ENCODE peak calls at places on chromosomes 12 and 14, in four cellular contexts. One of them, this sample, is unnamed. For H3K4me1, the result is how much of the 10 kb centered on the place peaks cover.

GRCh38 chr12:75553398-75553797 is 42.0 kb upstream of the KRR1 start:
- DNase-seq in fibroblast of lung: no peak
- DNase-seq in PC-9: peak
- DNase-seq in heart left ventricle: no peak
- DNase-seq in this sample: no peak

GRCh38 chr14:61498303-61498702 is 176.9 kb downstream of the PRKCH start:
- DNase-seq in fibroblast of lung: no peak
- DNase-seq in PC-9: no peak
- DNase-seq in heart left ventricle: no peak
- DNase-seq in this sample: no peak

GRCh38 chr12:18446245-18446644 is 184.9 kb downstream of the PIK3C2G start:
- DNase-seq in fibroblast of lung: no peak
- DNase-seq in PC-9: no peak
- DNase-seq in heart left ventricle: no peak
- DNase-seq in this sample: no peak

GRCh38 chr14:35347323-35348043 is 55.3 kb downstream of the PSMA6 start:
- DNase-seq in fibroblast of lung: no peak
- DNase-seq in PC-9: no peak
- DNase-seq in heart left ventricle: no peak
- DNase-seq in this sample: no peak

GRCh38 chr14:73623504-73623903 is 11.2 kb downstream of the ACOT6 start:
- DNase-seq in fibroblast of lung: no peak
- DNase-seq in PC-9: no peak
- DNase-seq in heart left ventricle: no peak
- DNase-seq in this sample: no peak

GRCh38 chr12:2092890-2093289 is 40.1 kb downstream of the CACNA1C start:
- DNase-seq in fibroblast of lung: no peak
- DNase-seq in PC-9: no peak
- DNase-seq in heart left ventricle: no peak
- DNase-seq in this sample: peak

GRCh38 chr12:110279976-110280783 is 867 bp upstream of the ATP2A2 start:
- DNase-seq in fibroblast of lung: no peak
- DNase-seq in PC-9: no peak
- DNase-seq in heart left ventricle: peak
- DNase-seq in this sample: no peak

GRCh38 chr12:11753151-11753501 is 103.7 kb downstream of the ETV6 start:
- DNase-seq in fibroblast of lung: no peak
- DNase-seq in PC-9: no peak
- DNase-seq in heart left ventricle: no peak
- DNase-seq in this sample: no peak

GRCh38 chr14:102545461-102546265 is 36.1 kb upstream of the ANKRD9 start:
- DNase-seq in fibroblast of lung: peak
- DNase-seq in PC-9: no peak
- DNase-seq in heart left ventricle: no peak
- DNase-seq in this sample: no peak

GRCh38 chr14:51554339-51554920 is 97.3 kb upstream of the FRMD6 start:
- DNase-seq in fibroblast of lung: peak
- DNase-seq in PC-9: peak
- DNase-seq in heart left ventricle: no peak
- DNase-seq in this sample: no peak

DNA sequence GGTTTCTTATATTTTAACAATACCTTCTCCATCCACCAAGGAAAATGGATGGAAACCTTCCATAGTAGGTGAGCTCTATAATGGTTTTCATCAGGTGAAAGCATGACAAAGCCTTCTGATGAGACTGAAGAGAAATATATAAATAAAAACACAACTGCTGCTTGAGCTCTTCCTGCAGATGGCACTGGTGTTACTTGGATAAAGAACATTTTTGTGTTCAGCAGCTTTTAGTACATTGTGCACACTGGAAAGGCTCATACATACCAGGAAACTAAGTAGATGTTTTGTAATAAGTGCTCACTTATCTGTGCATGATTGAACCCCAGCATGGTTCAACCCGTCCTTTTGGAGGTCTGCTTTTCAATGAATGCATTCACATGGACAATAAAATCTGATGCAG is 357.3 kb upstream of the MIS18BP1 start:
- DNase-seq in fibroblast of lung: peak
- DNase-seq in PC-9: no peak
- DNase-seq in heart left ventricle: no peak
- DNase-seq in this sample: no peak
- TF ChIP-seq CTCF in fibroblast of lung: no peak
- TF ChIP-seq CTCF in PC-9: peak
- TF ChIP-seq CTCF in heart left ventricle: no peak
- TF ChIP-seq CTCF in this sample: peak

GRCh38 chr12:89015419-89015818 is 336.9 kb downstream of the DUSP6 start:
- DNase-seq in fibroblast of lung: no peak
- DNase-seq in PC-9: no peak
- DNase-seq in heart left ventricle: no peak
- DNase-seq in this sample: no peak
- H3K27ac ChIP-seq in fibroblast of lung: no peak
- H3K27ac ChIP-seq in PC-9: no peak
- H3K27ac ChIP-seq in heart left ventricle: no peak
- H3K27ac ChIP-seq in this sample: no peak

GRCh38 chr12:106493531-106493930 is 89.3 kb upstream of the RFX4 start:
- DNase-seq in fibroblast of lung: no peak
- DNase-seq in PC-9: no peak
- DNase-seq in heart left ventricle: no peak
- DNase-seq in this sample: no peak
- H3K4me1 ChIP-seq in fibroblast of lung: under half
- H3K4me1 ChIP-seq in PC-9: under half
- H3K4me1 ChIP-seq in heart left ventricle: under half
- H3K4me1 ChIP-seq in this sample: under half

GRCh38 chr14:24307575-24308341 is at the start of gene CIDEB:
- DNase-seq in fibroblast of lung: peak
- DNase-seq in PC-9: no peak
- DNase-seq in heart left ventricle: no peak
- DNase-seq in this sample: no peak

GRCh38 chr14:24309538-24310386 is at the start of gene LTB4R2:
- DNase-seq in fibroblast of lung: no peak
- DNase-seq in PC-9: no peak
- DNase-seq in heart left ventricle: no peak
- DNase-seq in this sample: no peak

GRCh38 chr14:24307156-24307574 is 612 bp downstream of the CIDEB start:
- DNase-seq in fibroblast of lung: no peak
- DNase-seq in PC-9: no peak
- DNase-seq in heart left ventricle: no peak
- DNase-seq in this sample: no peak

GRCh38 chr14:24310387-24310665 is 386 bp downstream of the LTB4R2 start:
- DNase-seq in fibroblast of lung: no peak
- DNase-seq in PC-9: no peak
- DNase-seq in heart left ventricle: no peak
- DNase-seq in this sample: no peak

DNA sequence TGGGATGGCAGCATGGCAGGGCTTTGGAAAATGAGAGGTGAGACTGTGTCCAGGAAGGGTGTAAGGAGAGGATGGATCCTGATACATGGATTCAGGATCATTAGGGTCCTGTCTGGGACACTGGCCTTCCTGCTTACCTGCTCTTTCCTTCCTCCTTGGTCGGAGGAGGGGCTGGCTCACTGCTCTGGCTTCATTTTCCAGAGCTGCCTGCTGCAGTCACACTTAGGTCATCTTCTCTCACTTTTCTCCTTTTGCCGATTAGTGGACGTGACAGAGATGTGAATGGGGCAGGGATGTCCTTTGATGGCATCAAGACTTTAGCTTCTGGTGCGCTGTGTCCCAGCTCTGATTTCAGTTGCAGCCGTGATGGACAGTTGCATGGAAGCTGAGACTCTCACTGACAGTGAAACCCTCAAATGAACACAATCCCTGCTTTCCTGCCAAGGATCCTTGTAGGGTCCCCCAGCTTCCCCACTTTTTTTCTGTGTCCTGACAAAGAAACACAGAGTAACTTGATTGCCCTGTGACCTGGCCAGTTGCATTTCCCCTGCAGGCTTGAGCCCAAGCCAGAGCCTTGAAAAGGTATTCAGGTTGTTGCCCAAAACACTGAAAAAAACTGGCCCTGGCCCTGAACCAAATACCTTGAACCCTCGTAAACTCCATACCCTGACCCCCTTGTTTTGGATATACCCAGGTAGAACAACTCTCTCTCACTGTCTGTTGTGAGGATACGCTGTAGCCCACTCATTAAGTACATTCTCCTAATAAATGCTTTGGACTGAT is 756 bp upstream of the CIDEB start:
- DNase-seq in fibroblast of lung: no peak
- DNase-seq in PC-9: no peak
- DNase-seq in heart left ventricle: no peak
- DNase-seq in this sample: no peak
- TF ChIP-seq CTCF in fibroblast of lung: no peak
- TF ChIP-seq CTCF in PC-9: no peak
- TF ChIP-seq CTCF in heart left ventricle: peak
- TF ChIP-seq CTCF in this sample: peak

DNA sequence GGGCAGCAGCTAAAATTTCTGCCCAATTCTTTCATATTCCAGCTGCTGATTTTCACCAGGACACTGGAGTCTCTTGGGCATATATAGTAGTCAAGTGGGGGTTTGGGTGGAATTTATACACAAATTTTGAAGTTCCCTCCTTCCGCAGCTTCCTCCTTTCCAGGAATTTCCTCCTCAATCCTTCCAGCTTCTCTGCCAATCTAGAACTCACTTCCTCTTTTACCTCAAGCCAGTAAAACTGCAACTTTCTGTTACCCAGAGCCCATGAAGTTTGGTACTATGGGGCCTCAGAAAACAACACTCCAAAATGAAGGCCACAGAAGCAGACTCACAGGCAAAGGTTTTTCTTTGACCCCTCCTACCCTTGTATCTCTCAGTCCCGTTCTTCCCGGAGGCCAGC is 51.7 kb upstream of the G2E3 start:
- DNase-seq in fibroblast of lung: no peak
- DNase-seq in PC-9: no peak
- DNase-seq in heart left ventricle: no peak
- DNase-seq in this sample: no peak
- H3K27ac ChIP-seq in fibroblast of lung: no peak
- H3K27ac ChIP-seq in PC-9: no peak
- H3K27ac ChIP-seq in heart left ventricle: no peak
- H3K27ac ChIP-seq in this sample: no peak

DNA sequence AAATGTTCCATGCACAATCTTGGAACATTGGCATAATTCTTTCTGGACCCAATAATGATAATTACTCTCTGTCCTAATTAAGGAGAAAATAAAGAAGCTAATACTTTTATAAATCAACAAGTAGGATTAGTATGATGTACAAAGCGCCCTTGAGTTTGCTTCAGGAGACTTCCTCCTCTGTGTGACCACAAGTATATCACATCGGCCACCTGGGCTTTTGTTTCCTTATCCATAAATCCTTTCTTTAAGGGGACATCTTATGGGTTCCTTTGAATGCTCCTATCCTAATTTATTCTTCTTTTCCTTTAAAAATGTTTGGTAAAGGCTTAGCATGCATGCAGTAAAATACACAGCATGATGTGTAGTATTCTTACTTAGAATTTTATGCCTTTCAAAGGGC is 161.8 kb upstream of the PLEKHG7 start:
- DNase-seq in fibroblast of lung: no peak
- DNase-seq in PC-9: no peak
- DNase-seq in heart left ventricle: no peak
- DNase-seq in this sample: no peak
- H3K4me1 ChIP-seq in fibroblast of lung: under half
- H3K4me1 ChIP-seq in PC-9: half or more
- H3K4me1 ChIP-seq in heart left ventricle: under half
- H3K4me1 ChIP-seq in this sample: under half

DNA sequence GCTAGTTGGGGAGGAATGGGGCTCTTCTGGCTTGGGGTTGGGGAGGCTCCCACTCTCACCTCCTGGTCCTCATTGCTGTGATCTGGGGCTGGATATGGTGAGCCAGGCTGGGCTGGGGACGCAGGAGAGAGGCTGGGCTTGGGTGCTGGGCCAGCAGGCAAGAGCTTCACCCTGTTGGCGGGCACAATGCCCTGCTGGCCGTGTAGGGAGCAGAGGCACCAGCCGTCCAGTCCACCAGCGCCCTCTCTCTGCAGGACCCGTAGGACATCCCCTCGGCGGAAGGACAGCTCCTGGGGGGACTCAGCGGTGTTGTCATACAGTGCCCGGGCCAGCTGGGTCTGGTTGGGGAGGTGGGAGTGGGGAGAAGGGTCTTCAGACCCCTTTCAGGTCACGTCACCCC is 4.5 kb downstream of the EFS start:
- DNase-seq in fibroblast of lung: no peak
- DNase-seq in PC-9: no peak
- DNase-seq in heart left ventricle: peak
- DNase-seq in this sample: no peak
- TF ChIP-seq CTCF in fibroblast of lung: no peak
- TF ChIP-seq CTCF in PC-9: no peak
- TF ChIP-seq CTCF in heart left ventricle: no peak
- TF ChIP-seq CTCF in this sample: no peak

DNA sequence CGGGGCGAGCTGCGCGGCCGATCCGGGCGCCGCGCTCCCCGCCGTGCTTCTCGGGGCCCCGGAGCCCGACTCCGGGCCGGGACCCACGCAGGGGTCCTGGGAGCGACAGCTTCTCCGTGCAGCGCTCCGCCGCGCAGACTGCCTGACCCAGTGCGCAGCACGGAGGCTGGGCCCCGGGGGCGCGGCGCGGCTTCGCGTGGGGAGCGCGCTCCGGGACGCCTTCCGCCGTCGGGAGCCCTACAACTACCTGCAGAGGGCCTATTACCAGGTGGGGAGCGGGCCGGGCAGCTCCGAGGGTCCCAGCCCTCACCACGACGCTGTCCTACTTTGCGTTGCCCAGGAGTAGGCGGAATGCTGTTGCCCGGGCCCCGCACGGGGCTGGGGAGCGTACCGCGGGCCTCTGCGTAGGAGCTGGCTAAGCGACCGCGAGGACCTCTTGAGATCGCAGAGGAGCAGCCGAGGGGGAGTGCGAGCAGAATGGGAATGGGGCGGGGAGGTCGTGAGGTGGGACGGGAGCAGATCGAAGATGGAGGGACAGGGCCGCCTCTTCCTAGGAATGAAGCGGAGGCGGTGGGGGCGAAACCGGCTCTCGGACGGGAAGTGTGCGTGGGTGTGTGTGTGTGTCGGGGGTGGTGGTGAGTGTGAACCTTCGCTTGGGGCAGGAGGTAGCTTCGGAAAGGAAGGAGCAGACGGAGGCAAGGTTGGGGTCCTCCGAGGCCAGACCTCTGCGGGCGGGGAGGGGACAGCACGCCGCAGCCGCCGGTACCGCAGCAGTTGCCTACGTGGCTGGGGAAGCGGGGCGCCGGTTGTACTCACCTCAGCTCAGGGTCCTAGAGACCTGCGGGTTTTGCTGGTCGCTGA is 694 bp downstream of the P3H3 start:
- DNase-seq in fibroblast of lung: peak
- DNase-seq in PC-9: no peak
- DNase-seq in heart left ventricle: no peak
- DNase-seq in this sample: no peak
- H3K27ac ChIP-seq in fibroblast of lung: peak
- H3K27ac ChIP-seq in PC-9: no peak
- H3K27ac ChIP-seq in heart left ventricle: peak
- H3K27ac ChIP-seq in this sample: peak

This sample was measured in upper lobe of right lung.